ENCODE peak calls at places on chromosomes 11 and 22, in four cellular contexts. Z, Y, K and V are unnamed samples.

GRCh38 chr22:37197451-37198289 is 9.6 kb upstream of the C1QTNF6 start:
- DNase-seq in Z (peak; percentile 65), Y (peak; percentile 91), K (no peak), V (no peak)

GRCh38 chr11:104735013-104735412 is 163.2 kb downstream of the CASP12 start:
- DNase-seq in Z (no peak), Y (no peak), K (no peak), V (no peak)

GRCh38 chr11:708511-708910 is 2.5 kb downstream of the EPS8L2 start:
- DNase-seq in Z (no peak), Y (no peak), K (no peak), V (no peak)

GRCh38 chr11:61417670-61418069 is 12.1 kb downstream of the CPSF7 start:
- DNase-seq in Z (no peak), Y (no peak), K (no peak), V (no peak)

GRCh38 chr11:33500331-33500730 is 200.3 kb downstream of the C11orf91 start:
- DNase-seq in Z (no peak), Y (peak; percentile 31), K (no peak), V (no peak)

GRCh38 chr22:34111210-34111824 is 191.0 kb upstream of the LARGE1 start:
- DNase-seq in Z (peak; percentile 18), Y (peak; percentile 23), K (no peak), V (no peak)

GRCh38 chr11:93686226-93686625 is 24.7 kb downstream of the CEP295 start:
- DNase-seq in Z (no peak), Y (no peak), K (no peak), V (no peak)

GRCh38 chr11:62580959-62581715 is 7.4 kb upstream of the EEF1G start:
- DNase-seq in Z (no peak), Y (no peak), K (no peak), V (no peak)

GRCh38 chr11:47514825-47515647 is 37.9 kb downstream of the CELF1 start:
- DNase-seq in Z (peak; percentile 52), Y (peak; percentile 90), K (no peak), V (no peak)

GRCh38 chr11:93236741-93237675 is 39.2 kb upstream of the SLC36A4 start:
- DNase-seq in Z (no peak), Y (peak; percentile 52), K (no peak), V (no peak)

GRCh38 chr11:67316882-67317364 is 13.6 kb downstream of the SSH3 start:
- DNase-seq in Z (peak; percentile 85), Y (peak; percentile 76), K (no peak), V (no peak)

GRCh38 chr11:88529426-88529825 is 191.9 kb upstream of the CTSC start:
- DNase-seq in Z (no peak), Y (no peak), K (no peak), V (no peak)

GRCh38 chr11:7495997-7496545 is 10.8 kb downstream of the OLFML1 start:
- DNase-seq in Z (no peak), Y (no peak), K (no peak), V (no peak)

GRCh38 chr22:46275455-46276129 is 7.8 kb downstream of the TTC38 start:
- DNase-seq in Z (no peak), Y (no peak), K (no peak), V (no peak)